ENCODE peak calls at places on chromosomes 11 and 22, in nine cellular contexts. One of them, this sample, is unnamed.

GRCh38 chr11:73612601-73613137 is 14.8 kb upstream of the FAM168A start:
- DNase-seq in DND-41: no peak
- DNase-seq in cardiac fibroblast: no peak
- DNase-seq in tibial nerve: no peak
- DNase-seq in psoas muscle: no peak
- DNase-seq in HCT116: no peak
- DNase-seq in OCI-LY7: no peak
- DNase-seq in tibial artery: no peak
- DNase-seq in AG10803: no peak
- DNase-seq in this sample: no peak

GRCh38 chr11:101128571-101129202 is 926 bp downstream of the PGR start:
- DNase-seq in DND-41: no peak
- DNase-seq in cardiac fibroblast: no peak
- DNase-seq in tibial nerve: no peak
- DNase-seq in psoas muscle: peak
- DNase-seq in HCT116: no peak
- DNase-seq in OCI-LY7: no peak
- DNase-seq in tibial artery: peak
- DNase-seq in AG10803: no peak
- DNase-seq in this sample: no peak

GRCh38 chr11:60069471-60069870 is 13.0 kb downstream of the MS4A3 start:
- DNase-seq in DND-41: no peak
- DNase-seq in cardiac fibroblast: no peak
- DNase-seq in tibial nerve: no peak
- DNase-seq in psoas muscle: no peak
- DNase-seq in HCT116: no peak
- DNase-seq in OCI-LY7: no peak
- DNase-seq in tibial artery: no peak
- DNase-seq in AG10803: no peak
- DNase-seq in this sample: no peak

GRCh38 chr11:116891746-116892145 is 54.3 kb upstream of the APOA1 start:
- DNase-seq in DND-41: no peak
- DNase-seq in cardiac fibroblast: no peak
- DNase-seq in tibial nerve: no peak
- DNase-seq in psoas muscle: no peak
- DNase-seq in HCT116: no peak
- DNase-seq in OCI-LY7: no peak
- DNase-seq in tibial artery: no peak
- DNase-seq in AG10803: no peak
- DNase-seq in this sample: no peak

GRCh38 chr11:134512791-134513538 is 100.9 kb upstream of the B3GAT1 start:
- DNase-seq in DND-41: no peak
- DNase-seq in cardiac fibroblast: no peak
- DNase-seq in tibial nerve: no peak
- DNase-seq in psoas muscle: no peak
- DNase-seq in HCT116: no peak
- DNase-seq in OCI-LY7: no peak
- DNase-seq in tibial artery: peak
- DNase-seq in AG10803: no peak
- DNase-seq in this sample: no peak

GRCh38 chr11:77089004-77089545 is 13.6 kb upstream of the OMP start:
- DNase-seq in DND-41: no peak
- DNase-seq in cardiac fibroblast: no peak
- DNase-seq in tibial nerve: no peak
- DNase-seq in psoas muscle: peak
- DNase-seq in HCT116: no peak
- DNase-seq in OCI-LY7: no peak
- DNase-seq in tibial artery: peak
- DNase-seq in AG10803: no peak
- DNase-seq in this sample: no peak

GRCh38 chr11:30228323-30228884 is 2.4 kb upstream of the FSHB start:
- DNase-seq in DND-41: no peak
- DNase-seq in cardiac fibroblast: no peak
- DNase-seq in tibial nerve: no peak
- DNase-seq in psoas muscle: no peak
- DNase-seq in HCT116: no peak
- DNase-seq in OCI-LY7: no peak
- DNase-seq in tibial artery: no peak
- DNase-seq in AG10803: no peak
- DNase-seq in this sample: no peak

GRCh38 chr11:109019342-109019936 is 354.6 kb downstream of the DDX10 start:
- DNase-seq in DND-41: no peak
- DNase-seq in cardiac fibroblast: no peak
- DNase-seq in tibial nerve: no peak
- DNase-seq in psoas muscle: no peak
- DNase-seq in HCT116: no peak
- DNase-seq in OCI-LY7: no peak
- DNase-seq in tibial artery: no peak
- DNase-seq in AG10803: no peak
- DNase-seq in this sample: peak

GRCh38 chr11:105838668-105839403 is 183.2 kb downstream of the MSANTD4 start:
- DNase-seq in DND-41: no peak
- DNase-seq in cardiac fibroblast: no peak
- DNase-seq in tibial nerve: no peak
- DNase-seq in psoas muscle: no peak
- DNase-seq in HCT116: peak
- DNase-seq in OCI-LY7: no peak
- DNase-seq in tibial artery: no peak
- DNase-seq in AG10803: no peak
- DNase-seq in this sample: no peak

GRCh38 chr11:1746516-1746931 is 3.9 kb downstream of the IFITM10 start:
- DNase-seq in DND-41: no peak
- DNase-seq in cardiac fibroblast: no peak
- DNase-seq in tibial nerve: no peak
- DNase-seq in psoas muscle: peak
- DNase-seq in HCT116: no peak
- DNase-seq in OCI-LY7: no peak
- DNase-seq in tibial artery: peak
- DNase-seq in AG10803: no peak
- DNase-seq in this sample: no peak

GRCh38 chr11:34680918-34681554 is 60.1 kb downstream of the EHF start:
- DNase-seq in DND-41: no peak
- DNase-seq in cardiac fibroblast: peak
- DNase-seq in tibial nerve: no peak
- DNase-seq in psoas muscle: no peak
- DNase-seq in HCT116: peak
- DNase-seq in OCI-LY7: no peak
- DNase-seq in tibial artery: no peak
- DNase-seq in AG10803: peak
- DNase-seq in this sample: no peak

DNA sequence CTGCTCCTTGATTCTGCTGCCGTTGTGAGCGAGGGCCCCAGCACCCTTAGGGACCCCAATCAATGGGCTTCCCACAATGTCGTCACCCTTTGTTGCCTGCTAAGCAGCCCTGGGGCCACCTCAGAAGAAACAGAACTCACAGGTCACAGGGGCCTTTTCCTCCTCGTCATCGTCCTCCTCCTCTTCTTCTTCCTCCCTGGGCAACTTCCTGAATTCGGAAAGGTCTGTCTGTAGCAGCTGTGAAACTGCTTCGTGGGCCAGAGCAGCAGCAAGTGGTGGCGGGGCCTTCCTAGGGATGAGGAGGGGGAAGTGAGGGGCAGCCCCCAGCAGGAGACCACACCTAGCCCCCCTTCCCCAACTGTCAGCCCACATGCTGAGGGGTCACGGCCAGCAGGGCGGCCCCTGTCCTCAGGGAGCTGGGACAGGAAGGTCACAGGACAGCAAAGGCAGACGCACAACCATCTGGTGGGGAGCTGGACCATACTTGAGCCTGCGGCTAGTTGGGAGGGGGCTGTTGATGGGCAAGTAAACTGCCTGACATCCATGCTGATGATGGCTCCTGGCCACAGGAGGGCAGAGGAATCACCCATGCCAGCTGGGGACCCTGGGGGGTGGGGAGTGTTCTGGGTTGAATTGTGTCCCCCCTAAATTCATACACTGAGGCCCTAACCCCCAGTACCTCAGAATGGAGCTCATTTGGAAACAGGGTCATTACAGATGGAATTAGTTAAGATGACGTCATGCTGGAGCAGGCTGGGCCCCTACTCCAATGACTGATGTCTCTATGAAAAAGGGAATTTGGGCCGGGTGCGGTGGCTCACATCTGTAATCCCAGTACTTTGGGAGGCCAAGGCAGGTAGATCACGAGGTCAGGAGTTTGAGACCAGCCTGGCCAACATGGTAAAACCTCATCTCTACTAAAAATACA is 13.0 kb downstream of the PPM1F start:
- DNase-seq in DND-41: no peak
- DNase-seq in cardiac fibroblast: no peak
- DNase-seq in tibial nerve: no peak
- DNase-seq in psoas muscle: no peak
- DNase-seq in HCT116: no peak
- DNase-seq in OCI-LY7: no peak
- DNase-seq in tibial artery: no peak
- DNase-seq in AG10803: no peak
- DNase-seq in this sample: no peak
- TF ChIP-seq CTCF in DND-41: peak
- TF ChIP-seq CTCF in cardiac fibroblast: no peak
- TF ChIP-seq CTCF in tibial nerve: no peak
- TF ChIP-seq CTCF in psoas muscle: no peak
- TF ChIP-seq CTCF in HCT116: no peak
- TF ChIP-seq CTCF in OCI-LY7: peak
- TF ChIP-seq CTCF in tibial artery: no peak
- TF ChIP-seq CTCF in AG10803: no peak
- TF ChIP-seq CTCF in this sample: no peak

GRCh38 chr11:16001044-16001568 is 355.2 kb downstream of the SOX6 start:
- DNase-seq in DND-41: no peak
- DNase-seq in cardiac fibroblast: no peak
- DNase-seq in tibial nerve: no peak
- DNase-seq in psoas muscle: no peak
- DNase-seq in HCT116: no peak
- DNase-seq in OCI-LY7: no peak
- DNase-seq in tibial artery: no peak
- DNase-seq in AG10803: no peak
- DNase-seq in this sample: no peak
- H3K4me3 ChIP-seq in DND-41: no peak
- H3K4me3 ChIP-seq in cardiac fibroblast: no peak
- H3K4me3 ChIP-seq in tibial nerve: no peak
- H3K4me3 ChIP-seq in psoas muscle: no peak
- H3K4me3 ChIP-seq in HCT116: no peak
- H3K4me3 ChIP-seq in OCI-LY7: no peak
- H3K4me3 ChIP-seq in tibial artery: no peak
- H3K4me3 ChIP-seq in AG10803: no peak
- H3K4me3 ChIP-seq in this sample: no peak

GRCh38 chr22:41256254-41256897 is 15.6 kb upstream of the CHADL start:
- DNase-seq in DND-41: no peak
- DNase-seq in cardiac fibroblast: peak
- DNase-seq in tibial nerve: no peak
- DNase-seq in psoas muscle: no peak
- DNase-seq in HCT116: no peak
- DNase-seq in OCI-LY7: no peak
- DNase-seq in tibial artery: no peak
- DNase-seq in AG10803: peak
- DNase-seq in this sample: no peak
- TF ChIP-seq CTCF in DND-41: no peak
- TF ChIP-seq CTCF in cardiac fibroblast: peak
- TF ChIP-seq CTCF in tibial nerve: no peak
- TF ChIP-seq CTCF in psoas muscle: no peak
- TF ChIP-seq CTCF in HCT116: no peak
- TF ChIP-seq CTCF in OCI-LY7: no peak
- TF ChIP-seq CTCF in tibial artery: no peak
- TF ChIP-seq CTCF in AG10803: peak
- TF ChIP-seq CTCF in this sample: no peak

GRCh38 chr11:20156876-20157613 is 3.2 kb downstream of the DBX1 start:
- DNase-seq in DND-41: no peak
- DNase-seq in cardiac fibroblast: no peak
- DNase-seq in tibial nerve: no peak
- DNase-seq in psoas muscle: peak
- DNase-seq in HCT116: no peak
- DNase-seq in OCI-LY7: no peak
- DNase-seq in tibial artery: no peak
- DNase-seq in AG10803: no peak
- DNase-seq in this sample: no peak

GRCh38 chr11:20159680-20160381 is 444 bp downstream of the DBX1 start:
- DNase-seq in DND-41: no peak
- DNase-seq in cardiac fibroblast: no peak
- DNase-seq in tibial nerve: no peak
- DNase-seq in psoas muscle: no peak
- DNase-seq in HCT116: no peak
- DNase-seq in OCI-LY7: no peak
- DNase-seq in tibial artery: no peak
- DNase-seq in AG10803: no peak
- DNase-seq in this sample: no peak

GRCh38 chr11:20157768-20158167 is 2.5 kb downstream of the DBX1 start:
- DNase-seq in DND-41: no peak
- DNase-seq in cardiac fibroblast: no peak
- DNase-seq in tibial nerve: no peak
- DNase-seq in psoas muscle: no peak
- DNase-seq in HCT116: no peak
- DNase-seq in OCI-LY7: no peak
- DNase-seq in tibial artery: no peak
- DNase-seq in AG10803: no peak
- DNase-seq in this sample: no peak

GRCh38 chr11:20160425-20161229 is at the start of gene DBX1:
- DNase-seq in DND-41: no peak
- DNase-seq in cardiac fibroblast: no peak
- DNase-seq in tibial nerve: no peak
- DNase-seq in psoas muscle: no peak
- DNase-seq in HCT116: no peak
- DNase-seq in OCI-LY7: no peak
- DNase-seq in tibial artery: no peak
- DNase-seq in AG10803: no peak
- DNase-seq in this sample: no peak

GRCh38 chr11:20158597-20159257 is 1.5 kb downstream of the DBX1 start:
- DNase-seq in DND-41: no peak
- DNase-seq in cardiac fibroblast: peak
- DNase-seq in tibial nerve: no peak
- DNase-seq in psoas muscle: peak
- DNase-seq in HCT116: no peak
- DNase-seq in OCI-LY7: no peak
- DNase-seq in tibial artery: no peak
- DNase-seq in AG10803: peak
- DNase-seq in this sample: no peak
- H3K4me3 ChIP-seq in DND-41: no peak
- H3K4me3 ChIP-seq in cardiac fibroblast: no peak
- H3K4me3 ChIP-seq in tibial nerve: no peak
- H3K4me3 ChIP-seq in psoas muscle: no peak
- H3K4me3 ChIP-seq in HCT116: no peak
- H3K4me3 ChIP-seq in OCI-LY7: no peak
- H3K4me3 ChIP-seq in tibial artery: no peak
- H3K4me3 ChIP-seq in AG10803: no peak
- H3K4me3 ChIP-seq in this sample: no peak

DNA sequence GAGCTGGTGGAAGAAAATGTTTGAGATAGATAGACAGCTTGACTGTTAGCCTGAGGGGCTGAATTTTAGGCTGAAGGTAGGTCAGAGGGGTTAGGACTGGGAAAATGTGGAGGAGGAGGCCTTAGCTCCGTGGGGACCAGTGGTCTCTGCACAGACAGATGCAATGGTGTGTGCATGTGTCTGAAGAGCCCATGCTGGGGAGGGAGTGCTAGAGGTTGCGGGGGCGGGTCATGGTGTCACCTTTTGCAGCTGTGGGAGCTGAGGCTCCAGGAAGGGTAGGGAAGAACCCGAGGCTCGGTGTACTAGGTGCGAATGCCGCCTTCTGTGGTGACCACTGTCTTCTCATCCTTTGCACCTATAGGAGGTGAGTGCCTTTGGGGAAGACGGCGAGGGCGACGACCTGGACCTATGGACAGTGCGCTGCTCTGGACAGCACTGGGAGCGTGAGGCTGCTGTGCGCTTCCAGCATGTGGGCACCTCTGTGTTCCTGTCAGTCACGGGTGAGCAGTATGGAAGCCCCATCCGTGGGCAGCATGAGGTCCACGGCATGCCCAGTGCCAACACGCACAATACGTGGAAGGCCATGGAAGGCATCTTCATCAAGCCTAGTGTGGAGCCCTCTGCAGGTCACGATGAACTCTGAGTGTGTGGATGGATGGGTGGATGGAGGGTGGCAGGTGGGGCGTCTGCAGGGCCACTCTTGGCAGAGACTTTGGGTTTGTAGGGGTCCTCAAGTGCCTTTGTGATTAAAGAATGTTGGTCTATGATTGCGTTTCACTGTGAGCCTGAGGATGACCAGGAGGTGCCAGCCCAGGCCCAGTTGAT is 1.6 kb downstream of the SDF2L1 start:
- DNase-seq in DND-41: no peak
- DNase-seq in cardiac fibroblast: no peak
- DNase-seq in tibial nerve: no peak
- DNase-seq in psoas muscle: no peak
- DNase-seq in HCT116: no peak
- DNase-seq in OCI-LY7: peak
- DNase-seq in tibial artery: no peak
- DNase-seq in AG10803: no peak
- DNase-seq in this sample: no peak
- TF ChIP-seq CTCF in DND-41: peak
- TF ChIP-seq CTCF in cardiac fibroblast: no peak
- TF ChIP-seq CTCF in tibial nerve: no peak
- TF ChIP-seq CTCF in psoas muscle: no peak
- TF ChIP-seq CTCF in HCT116: peak
- TF ChIP-seq CTCF in OCI-LY7: peak
- TF ChIP-seq CTCF in tibial artery: no peak
- TF ChIP-seq CTCF in AG10803: no peak
- TF ChIP-seq CTCF in this sample: no peak

This sample was measured in dorsolateral prefrontal cortex.